ENCODE peak calls at places on chromosomes 13 and 19, in six cellular contexts. Q is fibroblast of pulmonary artery; H is GM10248; N is breast epithelium; L is CD8-positive, alpha-beta T cell; J is H9. C is an unnamed sample.

GRCh38 chr19:10260141-10260584 is 8.1 kb downstream of the MRPL4 start:
- DNase-seq in L (no peak), N (no peak), Q (no peak), H (peak), J (no peak), C (no peak)

GRCh38 chr13:80755925-80756324 is 415.0 kb upstream of the SPRY2 start:
- DNase-seq in N (no peak), Q (no peak), L (no peak), H (no peak), J (no peak), C (no peak)

GRCh38 chr13:113357529-113357928 is 6.4 kb downstream of the GRTP1 start:
- DNase-seq in J (no peak), L (no peak), N (no peak), Q (peak), H (no peak), C (no peak)

GRCh38 chr19:5961969-5962945 is 15.7 kb downstream of the RANBP3 start:
- DNase-seq in N (peak), Q (peak), H (no peak), L (peak), J (no peak), C (no peak)

GRCh38 chr13:36681894-36682624 is 8.2 kb downstream of the SERTM1 start:
- DNase-seq in N (no peak), L (no peak), J (no peak), Q (no peak), H (no peak), C (no peak)

GRCh38 chr13:98544105-98544710 is 32.7 kb downstream of the STK24 start:
- DNase-seq in L (no peak), J (no peak), N (no peak), H (no peak), Q (no peak), C (no peak)

GRCh38 chr13:23868521-23868920 is 20.7 kb downstream of the MIPEP start:
- DNase-seq in H (no peak), N (no peak), J (no peak), Q (peak), L (no peak), C (no peak)

GRCh38 chr19:56423985-56424353 is 19.8 kb downstream of the ZNF583 start:
- DNase-seq in J (no peak), Q (no peak), N (no peak), L (no peak), H (no peak), C (no peak)

GRCh38 chr13:59743195-59743594 is 420.5 kb downstream of the DIAPH3 start:
- DNase-seq in L (no peak), H (no peak), Q (no peak), N (no peak), J (no peak), C (no peak)

GRCh38 chr19:10863107-10863700 is 8.1 kb upstream of the CARM1 start:
- DNase-seq in H (no peak), J (no peak), L (no peak), N (peak), Q (no peak), C (peak)

GRCh38 chr13:100526299-100527030 is 62.1 kb downstream of the GGACT start:
- DNase-seq in H (no peak), L (peak), N (no peak), J (no peak), Q (no peak), C (peak)

GRCh38 chr13:40026741-40027140 is 371.3 kb downstream of the COG6 start:
- DNase-seq in J (no peak), Q (no peak), N (no peak), H (peak), L (no peak), C (no peak)

GRCh38 chr13:104015646-104016396 is 949.6 kb upstream of the SLC10A2 start:
- DNase-seq in L (no peak), N (no peak), J (no peak), H (no peak), Q (peak), C (no peak)

GRCh38 chr19:31676271-31677004 is 327.2 kb upstream of the TSHZ3 start:
- DNase-seq in L (no peak), N (no peak), J (peak), Q (no peak), H (no peak), C (no peak)

GRCh38 chr19:30556230-30556711 is 184.1 kb downstream of the ZNF536 start:
- DNase-seq in Q (no peak), H (no peak), N (no peak), J (peak), L (no peak), C (no peak)

GRCh38 chr13:44237276-44237767 is 136.3 kb upstream of the SERP2 start:
- DNase-seq in N (no peak), H (peak), J (no peak), Q (peak), L (no peak), C (no peak)

GRCh38 chr19:7856679-7857663 is 17.2 kb downstream of the PRR36 start:
- DNase-seq in H (no peak), J (peak), L (no peak), Q (no peak), N (no peak), C (no peak)

GRCh38 chr19:20365146-20365545 is 198.1 kb downstream of the ZNF486 start:
- DNase-seq in Q (no peak), L (no peak), J (no peak), H (no peak), N (no peak), C (no peak)

GRCh38 chr19:20357921-20358320 is 190.9 kb downstream of the ZNF486 start:
- DNase-seq in J (no peak), L (no peak), Q (no peak), H (no peak), N (no peak), C (no peak)

GRCh38 chr19:20359933-20360720 is 193.1 kb downstream of the ZNF486 start:
- DNase-seq in N (no peak), H (no peak), L (no peak), Q (no peak), J (peak), C (no peak)
- TF ChIP-seq CTCF in N (no peak), H (no peak), L (no peak), Q (no peak), J (peak), C (no peak)

GRCh38 chr19:41895745-41896580 is 13.0 kb downstream of the ARHGEF1 start:
- DNase-seq in H (no peak), L (no peak), Q (no peak), N (no peak), J (no peak), C (no peak)
- TF ChIP-seq CTCF in H (peak), L (peak), Q (peak), N (no peak), J (peak), C (no peak)

DNA sequence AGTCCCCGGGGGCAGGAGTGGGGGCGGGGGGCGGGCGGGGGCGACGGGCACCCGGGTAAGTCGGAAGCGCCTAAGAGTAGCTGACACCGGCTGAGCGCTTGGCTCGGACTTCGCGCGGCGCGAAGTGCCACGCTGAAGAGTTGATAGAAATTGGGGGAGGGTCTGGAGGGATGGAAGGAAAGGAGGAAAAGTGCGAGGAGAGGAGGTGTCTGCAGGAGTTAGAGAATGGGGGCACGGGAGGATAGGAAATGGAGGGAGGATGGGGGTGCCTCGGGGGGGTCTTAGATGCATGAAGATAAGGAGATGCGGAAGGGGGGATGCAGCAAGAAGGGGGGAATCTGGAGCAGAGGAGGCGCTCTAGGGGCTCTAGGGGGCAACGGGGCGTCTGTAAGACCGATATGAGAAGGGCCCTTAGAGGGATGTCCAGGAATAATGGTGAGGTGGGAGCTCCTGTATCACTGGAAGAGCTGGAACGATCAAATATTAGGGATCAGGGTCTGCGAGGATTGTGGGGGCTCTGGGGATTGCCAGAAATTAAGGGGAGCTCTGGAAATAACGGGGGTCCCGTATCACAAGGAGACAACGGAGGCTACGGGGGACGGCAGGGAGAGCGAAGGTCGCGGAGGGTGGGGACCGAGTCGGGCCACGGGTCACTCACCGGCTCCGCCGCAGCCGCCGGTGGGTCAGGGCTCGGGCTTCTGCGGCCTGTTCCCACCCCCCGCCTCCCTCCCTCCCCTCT is at the start of gene MYPOP:
- DNase-seq in H (no peak), N (no peak), J (peak), L (no peak), Q (no peak), C (no peak)
- TF ChIP-seq CTCF in H (no peak), N (no peak), J (no peak), L (no peak), Q (no peak), C (no peak)

DNA sequence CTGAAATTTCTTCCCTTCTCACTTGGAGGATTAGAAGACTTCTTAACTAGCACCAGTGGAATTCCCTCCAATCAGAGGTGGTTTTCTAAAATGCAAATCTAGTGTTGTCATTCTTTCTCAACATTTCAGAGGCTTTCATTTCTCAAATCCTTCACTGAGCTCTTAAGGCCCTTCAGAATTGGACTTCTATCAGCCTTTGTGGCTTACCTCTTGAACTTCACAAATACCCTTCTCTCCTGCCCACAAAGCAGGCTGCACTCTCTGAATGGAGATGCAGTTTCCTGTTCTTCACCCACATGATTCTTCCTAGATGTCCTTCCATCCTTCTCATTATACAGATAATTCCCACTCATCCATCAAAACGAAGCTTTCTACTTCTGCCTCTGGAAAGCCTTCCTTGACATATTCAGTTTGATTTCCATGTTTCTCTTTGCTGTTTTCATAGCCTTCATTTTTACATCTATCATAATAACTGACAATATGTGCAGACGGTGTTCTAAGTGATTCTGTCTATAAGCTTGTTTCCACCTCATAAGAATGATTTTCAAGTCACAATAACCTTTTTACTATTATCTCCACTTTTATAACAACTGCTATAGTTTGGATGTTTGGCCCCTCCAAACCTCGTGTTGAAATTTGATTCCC is 123.1 kb upstream of the GPR12 start:
- DNase-seq in N (no peak), Q (no peak), H (no peak), L (no peak), J (no peak), C (no peak)
- TF ChIP-seq CTCF in N (no peak), Q (no peak), H (no peak), L (no peak), J (no peak), C (no peak)

GRCh38 chr13:67643656-67644055 is 413.5 kb upstream of the PCDH9 start:
- DNase-seq in Q (no peak), L (no peak), J (peak), H (no peak), N (no peak), C (no peak)
- TF ChIP-seq CTCF in Q (no peak), L (no peak), J (peak), H (no peak), N (no peak), C (no peak)

GRCh38 chr19:4577020-4577782 is 17.7 kb upstream of the SEMA6B start:
- DNase-seq in J (peak), H (no peak), L (no peak), Q (peak), N (no peak), C (no peak)
- TF ChIP-seq CTCF in J (no peak), H (no peak), L (no peak), Q (no peak), N (no peak), C (no peak)

GRCh38 chr19:2461751-2462634 is 5.2 kb upstream of the LMNB2 start:
- DNase-seq in Q (peak), J (peak), H (peak), L (peak), N (no peak), C (peak)
- TF ChIP-seq CTCF in Q (peak), J (no peak), H (no peak), L (no peak), N (peak), C (no peak)

GRCh38 chr19:1070931-1071791 is 4.2 kb downstream of the ARHGAP45 start:
- DNase-seq in L (no peak), Q (no peak), N (no peak), J (peak), H (no peak), C (peak)

GRCh38 chr19:1069009-1069779 is 2.2 kb downstream of the ARHGAP45 start:
- DNase-seq in N (no peak), Q (no peak), L (peak), H (peak), J (no peak), C (no peak)

GRCh38 chr19:1072371-1073015 is 5.5 kb downstream of the ARHGAP45 start:
- DNase-seq in J (no peak), H (no peak), Q (no peak), N (no peak), L (no peak), C (no peak)

GRCh38 chr19:1068111-1069001 is 1.4 kb downstream of the ARHGAP45 start:
- DNase-seq in L (peak), J (no peak), Q (no peak), H (peak), N (no peak), C (no peak)

DNA sequence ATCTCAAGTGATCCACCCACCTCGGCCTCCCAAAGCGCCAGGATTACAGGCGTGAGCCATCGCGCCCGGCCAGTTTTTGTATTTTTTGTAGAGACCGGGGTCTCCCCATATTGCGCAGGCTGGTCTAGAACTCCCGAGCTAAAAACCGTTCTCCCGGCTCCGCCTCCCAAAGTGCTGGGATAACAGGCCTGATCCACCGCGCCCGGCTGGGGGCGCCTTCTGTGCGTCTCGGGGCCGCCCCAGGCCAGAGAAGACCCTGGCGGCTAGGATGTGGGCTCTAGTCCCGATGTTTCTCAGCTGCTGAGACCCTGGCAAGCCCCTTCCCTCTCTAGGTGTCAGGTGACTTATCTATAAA is 3.6 kb downstream of the ARHGAP45 start:
- DNase-seq in H (no peak), N (no peak), Q (no peak), J (peak), L (no peak), C (no peak)
- TF ChIP-seq CTCF in H (no peak), N (no peak), Q (peak), J (peak), L (no peak), C (no peak)

DNA sequence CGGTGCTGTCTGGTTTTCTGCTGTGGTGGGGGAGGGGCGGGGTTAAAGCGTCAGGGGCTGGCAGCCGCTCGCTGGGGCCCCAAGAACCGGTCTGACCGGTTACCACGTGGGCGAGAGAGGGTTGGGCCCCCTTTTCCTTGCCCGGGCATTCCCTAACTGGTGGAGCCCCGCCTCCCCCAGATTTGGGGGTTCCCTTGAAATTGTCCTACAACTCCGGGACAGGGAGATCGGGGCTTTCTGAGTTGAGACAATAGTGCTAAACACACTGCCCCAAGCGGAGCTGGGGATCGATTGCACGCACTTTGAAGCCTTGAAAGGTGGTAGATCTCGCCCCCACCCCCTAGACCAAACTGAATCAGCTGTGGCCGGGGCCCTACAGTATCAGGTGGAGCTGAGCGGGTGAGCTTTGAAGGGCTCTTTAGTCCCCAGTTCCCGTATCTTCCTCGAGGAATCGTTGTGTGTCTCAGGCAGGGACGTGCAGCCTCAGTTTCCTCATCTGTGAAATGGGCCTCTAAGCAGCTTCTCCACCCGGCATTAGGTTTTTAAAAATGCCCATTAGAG is 4.8 kb downstream of the IER2 start:
- DNase-seq in N (peak), L (peak), H (peak), J (peak), Q (peak), C (peak)
- TF ChIP-seq CTCF in N (peak), L (peak), H (peak), J (peak), Q (peak), C (no peak)

C was measured in nephron progenitor cell.